ENCODE peak calls at places on chromosomes 2 and 18, in four cellular contexts. One of them, this sample, is unnamed.

GRCh38 chr18:54947115-54947514 is 12.1 kb downstream of the CCDC68 start:
- DNase-seq in pancreas: no peak
- DNase-seq in CD4-positive, alpha-beta memory T cell: no peak
- DNase-seq in right atrium auricular region: no peak
- DNase-seq in this sample: no peak

GRCh38 chr2:132588576-132588975 is 81.4 kb downstream of the LYPD1 start:
- DNase-seq in pancreas: no peak
- DNase-seq in CD4-positive, alpha-beta memory T cell: no peak
- DNase-seq in right atrium auricular region: no peak
- DNase-seq in this sample: peak; percentile 51

GRCh38 chr2:119958642-119959268 is 54.1 kb upstream of the EPB41L5 start:
- DNase-seq in pancreas: no peak
- DNase-seq in CD4-positive, alpha-beta memory T cell: no peak
- DNase-seq in right atrium auricular region: no peak
- DNase-seq in this sample: no peak

GRCh38 chr2:7994397-7994951 is 687.4 kb upstream of the ID2 start:
- DNase-seq in pancreas: peak; percentile 41
- DNase-seq in CD4-positive, alpha-beta memory T cell: no peak
- DNase-seq in right atrium auricular region: no peak
- DNase-seq in this sample: no peak

GRCh38 chr2:63301481-63301880 is 250.9 kb downstream of the OTX1 start:
- DNase-seq in pancreas: no peak
- DNase-seq in CD4-positive, alpha-beta memory T cell: no peak
- DNase-seq in right atrium auricular region: no peak
- DNase-seq in this sample: peak; percentile 41

GRCh38 chr2:230762317-230762896 is 49.8 kb downstream of the CAB39 start:
- DNase-seq in pancreas: no peak
- DNase-seq in CD4-positive, alpha-beta memory T cell: no peak
- DNase-seq in right atrium auricular region: no peak
- DNase-seq in this sample: peak; percentile 62

GRCh38 chr2:122031544-122032263 is 276.3 kb downstream of the TSN start:
- DNase-seq in pancreas: no peak
- DNase-seq in CD4-positive, alpha-beta memory T cell: no peak
- DNase-seq in right atrium auricular region: no peak
- DNase-seq in this sample: no peak

GRCh38 chr18:13379930-13380665 is 161.5 kb downstream of the LDLRAD4 start:
- DNase-seq in pancreas: no peak
- DNase-seq in CD4-positive, alpha-beta memory T cell: no peak
- DNase-seq in right atrium auricular region: peak; percentile 55
- DNase-seq in this sample: no peak

GRCh38 chr2:166494140-166494544 is at the start of gene SCN7A:
- DNase-seq in pancreas: peak; percentile 17
- DNase-seq in CD4-positive, alpha-beta memory T cell: no peak
- DNase-seq in right atrium auricular region: peak; percentile 72
- DNase-seq in this sample: peak; percentile 39

GRCh38 chr2:198004921-198005829 is 200.8 kb downstream of the PLCL1 start:
- DNase-seq in pancreas: no peak
- DNase-seq in CD4-positive, alpha-beta memory T cell: peak; percentile 12
- DNase-seq in right atrium auricular region: no peak
- DNase-seq in this sample: no peak

GRCh38 chr2:229206548-229206947 is 64.5 kb downstream of the PID1 start:
- DNase-seq in pancreas: no peak
- DNase-seq in CD4-positive, alpha-beta memory T cell: no peak
- DNase-seq in right atrium auricular region: no peak
- DNase-seq in this sample: no peak

GRCh38 chr2:128439231-128440086 is 120.8 kb upstream of the HS6ST1 start:
- DNase-seq in pancreas: peak; percentile 8
- DNase-seq in CD4-positive, alpha-beta memory T cell: no peak
- DNase-seq in right atrium auricular region: peak; percentile 48
- DNase-seq in this sample: no peak

GRCh38 chr2:241216211-241216761 is 27.8 kb downstream of the ANO7 start:
- DNase-seq in pancreas: no peak
- DNase-seq in CD4-positive, alpha-beta memory T cell: no peak
- DNase-seq in right atrium auricular region: no peak
- DNase-seq in this sample: no peak

GRCh38 chr2:9174771-9175441 is 31.7 kb upstream of the ASAP2 start:
- DNase-seq in pancreas: no peak
- DNase-seq in CD4-positive, alpha-beta memory T cell: no peak
- DNase-seq in right atrium auricular region: no peak
- DNase-seq in this sample: no peak

GRCh38 chr2:46381263-46381849 is 84.1 kb downstream of the EPAS1 start:
- DNase-seq in pancreas: no peak
- DNase-seq in CD4-positive, alpha-beta memory T cell: no peak
- DNase-seq in right atrium auricular region: no peak
- DNase-seq in this sample: no peak

GRCh38 chr2:148670773-148671172 is 26.2 kb downstream of the EPC2 start:
- DNase-seq in pancreas: no peak
- DNase-seq in CD4-positive, alpha-beta memory T cell: no peak
- DNase-seq in right atrium auricular region: no peak
- DNase-seq in this sample: no peak

GRCh38 chr18:59085797-59086196 is 53.9 kb upstream of the SEC11C start:
- DNase-seq in pancreas: no peak
- DNase-seq in CD4-positive, alpha-beta memory T cell: no peak
- DNase-seq in right atrium auricular region: no peak
- DNase-seq in this sample: no peak

GRCh38 chr2:43522177-43522576 is 73.7 kb downstream of the THADA start:
- DNase-seq in pancreas: no peak
- DNase-seq in CD4-positive, alpha-beta memory T cell: no peak
- DNase-seq in right atrium auricular region: no peak
- DNase-seq in this sample: no peak

GRCh38 chr2:202721621-202722020 is 86.9 kb downstream of the FAM117B start:
- DNase-seq in pancreas: no peak
- DNase-seq in CD4-positive, alpha-beta memory T cell: no peak
- DNase-seq in right atrium auricular region: no peak
- DNase-seq in this sample: no peak

GRCh38 chr2:152376968-152377367 is 42.0 kb downstream of the FMNL2 start:
- DNase-seq in pancreas: no peak
- DNase-seq in CD4-positive, alpha-beta memory T cell: no peak
- DNase-seq in right atrium auricular region: no peak
- DNase-seq in this sample: no peak

GRCh38 chr18:49959176-49959575 is 145.8 kb upstream of the ACAA2 start:
- DNase-seq in pancreas: no peak
- DNase-seq in CD4-positive, alpha-beta memory T cell: no peak
- DNase-seq in right atrium auricular region: no peak
- DNase-seq in this sample: no peak

GRCh38 chr2:55618649-55619055 is 1.2 kb upstream of the PPP4R3B start:
- DNase-seq in pancreas: peak; percentile 52
- DNase-seq in CD4-positive, alpha-beta memory T cell: peak; percentile 56
- DNase-seq in right atrium auricular region: peak; percentile 69
- DNase-seq in this sample: peak; percentile 57

GRCh38 chr2:235908826-235909225 is 259.4 kb downstream of the GBX2 start:
- DNase-seq in pancreas: no peak
- DNase-seq in CD4-positive, alpha-beta memory T cell: no peak
- DNase-seq in right atrium auricular region: no peak
- DNase-seq in this sample: no peak

GRCh38 chr2:145860083-145860482 is 1340.2 kb upstream of the ZEB2 start:
- DNase-seq in pancreas: no peak
- DNase-seq in CD4-positive, alpha-beta memory T cell: no peak
- DNase-seq in right atrium auricular region: no peak
- DNase-seq in this sample: no peak

GRCh38 chr2:183260527-183260926 is 136.3 kb downstream of the NUP35 start:
- DNase-seq in pancreas: no peak
- DNase-seq in CD4-positive, alpha-beta memory T cell: no peak
- DNase-seq in right atrium auricular region: no peak
- DNase-seq in this sample: no peak
- H3K4me3 ChIP-seq in pancreas: no peak overlapping the region
- H3K4me3 ChIP-seq in CD4-positive, alpha-beta memory T cell: no peak overlapping the region
- H3K4me3 ChIP-seq in right atrium auricular region: no peak overlapping the region
- H3K4me3 ChIP-seq in this sample: no peak overlapping the region

DNA sequence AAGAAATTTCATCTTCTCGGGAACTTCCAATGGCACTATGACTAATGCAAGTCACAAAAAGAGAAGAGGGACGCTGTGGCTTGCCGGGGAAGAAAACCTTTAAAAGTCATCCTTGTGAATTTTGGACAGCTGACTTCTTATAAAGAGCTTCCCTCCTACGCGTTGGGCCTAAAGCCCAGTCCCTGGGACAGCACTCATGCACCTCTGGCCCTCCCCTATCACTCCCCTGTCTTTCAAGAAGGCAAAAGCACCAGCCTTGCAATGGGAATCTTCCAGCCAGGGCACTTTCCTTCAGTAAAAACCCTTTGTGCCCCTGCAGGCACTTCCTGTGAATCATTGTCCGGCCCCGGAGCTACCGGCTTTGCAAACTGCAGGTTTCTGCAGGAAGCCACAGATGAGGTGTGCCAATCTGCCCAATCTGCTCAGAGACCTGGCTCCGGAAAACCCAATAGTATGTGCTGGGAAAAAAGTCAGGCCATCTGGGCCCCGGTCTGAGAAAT is 7.1 kb downstream of the MREG start:
- DNase-seq in pancreas: no peak
- DNase-seq in CD4-positive, alpha-beta memory T cell: no peak
- DNase-seq in right atrium auricular region: no peak
- DNase-seq in this sample: no peak
- H3K4me1 ChIP-seq in pancreas: no peaks in the 10 kb centered on the region
- H3K4me1 ChIP-seq in CD4-positive, alpha-beta memory T cell: peaks cover 39% of the 10 kb centered on the region
- H3K4me1 ChIP-seq in right atrium auricular region: no peaks in the 10 kb centered on the region
- H3K4me1 ChIP-seq in this sample: peaks cover 3% of the 10 kb centered on the region

DNA sequence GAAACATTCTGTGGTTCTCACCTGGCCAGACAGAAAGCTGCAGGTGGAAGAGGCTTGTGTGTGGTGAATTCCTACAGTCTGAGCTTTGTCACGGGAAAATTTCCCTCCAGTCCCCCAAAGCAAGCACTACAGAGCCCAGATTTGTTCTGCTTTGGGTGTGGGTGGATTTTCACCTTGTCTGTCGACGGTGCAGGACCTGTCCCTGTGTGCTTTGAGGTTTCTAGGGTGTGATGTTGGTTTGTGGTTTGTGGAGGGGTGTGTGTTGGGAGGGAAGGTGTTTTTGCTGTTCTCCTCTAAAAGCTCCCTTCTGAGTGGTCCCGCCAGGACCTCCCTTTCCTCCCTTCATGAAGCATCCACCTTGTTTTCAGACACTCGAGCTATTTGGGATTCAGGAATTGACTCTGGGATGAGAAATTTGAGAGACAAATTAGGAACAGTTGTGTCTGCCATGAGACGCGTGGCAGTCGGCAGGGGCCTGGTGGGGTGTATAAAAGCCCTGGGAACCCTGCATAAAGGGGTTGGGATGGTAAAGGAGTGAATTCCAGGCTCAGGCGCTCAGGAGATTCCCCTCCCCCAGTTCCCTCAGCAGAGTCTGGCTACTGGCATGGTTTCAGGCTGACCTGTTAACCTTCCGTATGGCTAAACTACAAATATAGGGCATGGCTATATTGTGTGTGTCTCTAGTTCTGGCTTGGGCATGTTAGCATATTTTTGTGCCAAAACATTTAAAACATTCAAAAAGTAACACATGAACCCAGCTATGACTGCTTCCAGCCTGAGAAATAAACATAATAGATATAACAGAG is 65.5 kb downstream of the DGKD start:
- DNase-seq in pancreas: no peak
- DNase-seq in CD4-positive, alpha-beta memory T cell: peak; percentile 62
- DNase-seq in right atrium auricular region: peak; percentile 44
- DNase-seq in this sample: no peak
- H3K4me3 ChIP-seq in pancreas: no peak overlapping the region
- H3K4me3 ChIP-seq in CD4-positive, alpha-beta memory T cell: peak overlapping the region; percentile 56
- H3K4me3 ChIP-seq in right atrium auricular region: peak overlapping the region; percentile 46
- H3K4me3 ChIP-seq in this sample: no peak overlapping the region

GRCh38 chr18:8602040-8602439 is 7.2 kb upstream of the RAB12 start:
- DNase-seq in pancreas: no peak
- DNase-seq in CD4-positive, alpha-beta memory T cell: no peak
- DNase-seq in right atrium auricular region: no peak
- DNase-seq in this sample: no peak
- H3K4me1 ChIP-seq in pancreas: no peaks in the 10 kb centered on the region
- H3K4me1 ChIP-seq in CD4-positive, alpha-beta memory T cell: no peaks in the 10 kb centered on the region
- H3K4me1 ChIP-seq in right atrium auricular region: no peaks in the 10 kb centered on the region
- H3K4me1 ChIP-seq in this sample: peaks cover 7% of the 10 kb centered on the region